ENCODE peak calls at places on chromosomes 5 and 9, in ten cellular contexts. W is aorta; Y is stimulated activated CD8-positive, alpha-beta memory T cell treated with anti-CD3 and anti-CD28 coated beads, Interleukin-2, amount 100 ng/mL, for 1 hour; L is hippocampal formation; C is activated naive CD4-positive, alpha-beta T cell treated with anti-CD3 and anti-CD28 coated beads, Interleukin-2, amount 50 U/mL, for 72 hours; E is skeletal muscle cell; N is stimulated activated CD4-positive, alpha-beta T cell treated with anti-CD3 and anti-CD28 coated beads, Interleukin-15, amount 100 ng/mL, for 1 hour; O is Jurkat, Clone E6-1; M is cerebellar nuclear complex; X is T-cell. D is an unnamed sample.

GRCh38 chr5:141513627-141514329 is 24.9 kb downstream of the PCDHGC5 start:
- DNase-seq in O (no peak), M (peak), C (peak), N (peak), E (no peak), X (peak), Y (no peak), W (peak), L (peak), D (no peak)

GRCh38 chr5:166338801-166339200 is 1952.6 kb upstream of the WWC1 start:
- DNase-seq in M (no peak), X (no peak), W (no peak), C (no peak), N (no peak), Y (no peak), E (no peak), O (no peak), L (no peak), D (no peak)

GRCh38 chr5:143674469-143674786 is 137.5 kb upstream of the HMHB1 start:
- DNase-seq in Y (no peak), W (no peak), N (no peak), X (no peak), E (no peak), M (no peak), C (no peak), L (no peak), O (no peak), D (no peak)

GRCh38 chr5:178356459-178356872 is 123.9 kb upstream of the PHYKPL start:
- DNase-seq in O (no peak), C (no peak), W (peak), E (no peak), N (no peak), Y (no peak), L (peak), X (no peak), M (no peak), D (no peak)

GRCh38 chr5:104937591-104937990 is 1375.0 kb upstream of the NUDT12 start:
- DNase-seq in N (no peak), L (no peak), W (no peak), O (no peak), M (no peak), C (no peak), Y (no peak), E (no peak), X (no peak), D (no peak)

GRCh38 chr5:154473581-154474266 is 4.3 kb downstream of the HAND1 start:
- DNase-seq in N (no peak), W (no peak), E (no peak), L (no peak), Y (no peak), C (no peak), X (no peak), M (no peak), O (no peak), D (no peak)

GRCh38 chr5:17432571-17432970 is 65.5 kb upstream of the TAF11L2 start:
- DNase-seq in W (no peak), C (no peak), Y (no peak), N (no peak), O (no peak), E (no peak), L (no peak), X (no peak), M (no peak), D (no peak)

GRCh38 chr5:163407034-163407652 is 30.3 kb upstream of the CCNG1 start:
- DNase-seq in X (no peak), O (no peak), E (no peak), L (no peak), N (no peak), Y (no peak), M (no peak), C (no peak), W (no peak), D (no peak)

GRCh38 chr9:17878810-17879370 is 300.0 kb downstream of the SH3GL2 start:
- DNase-seq in Y (no peak), N (no peak), O (no peak), X (no peak), M (no peak), C (no peak), L (no peak), W (no peak), E (no peak), D (no peak)

GRCh38 chr9:97984188-97985057 is 1.3 kb downstream of the ANP32B start:
- DNase-seq in C (peak), O (peak), N (peak), Y (peak), M (no peak), W (peak), X (peak), L (peak), E (peak), D (no peak)

GRCh38 chr5:78547731-78548189 is 100.8 kb downstream of the LHFPL2 start:
- DNase-seq in E (peak), Y (no peak), C (no peak), N (no peak), X (no peak), O (no peak), M (no peak), W (peak), L (no peak), D (no peak)

GRCh38 chr5:68646142-68646541 is 430.6 kb downstream of the PIK3R1 start:
- DNase-seq in M (no peak), E (no peak), Y (no peak), O (no peak), W (no peak), C (no peak), X (no peak), N (no peak), L (no peak), D (no peak)